ENCODE peak calls at places on chromosomes 7 and 10, in four cellular contexts. F, X, T and Z are unnamed samples.

GRCh38 chr10:117345143-117345542 is 30.1 kb downstream of the PDZD8 start:
- DNase-seq in F (peak), X (no peak), T (no peak), Z (no peak)

GRCh38 chr10:126218174-126218573 is 170.1 kb downstream of the ADAM12 start:
- DNase-seq in X (no peak), T (no peak), F (no peak), Z (no peak)

GRCh38 chr10:73875139-73875475 is 752 bp upstream of the CAMK2G start:
- DNase-seq in F (no peak), T (no peak), X (no peak), Z (no peak)

GRCh38 chr7:114979388-114979787 is 57.5 kb downstream of the MDFIC start:
- DNase-seq in T (no peak), X (peak), F (peak), Z (no peak)

GRCh38 chr10:37856881-37857286 is 526 bp downstream of the ZNF248 start:
- DNase-seq in F (peak), X (no peak), T (no peak), Z (peak)

GRCh38 chr7:15783971-15784693 is 97.6 kb upstream of the MEOX2 start:
- DNase-seq in T (no peak), X (no peak), F (no peak), Z (no peak)

GRCh38 chr10:127036987-127037386 is 131.8 kb downstream of the DOCK1 start:
- DNase-seq in F (no peak), T (no peak), X (no peak), Z (no peak)

GRCh38 chr7:142459557-142459963 is 201.7 kb upstream of the PRSS58 start:
- DNase-seq in T (peak), X (peak), F (peak), Z (peak)

GRCh38 chr7:28062197-28062988 is 118.2 kb downstream of the JAZF1 start:
- DNase-seq in F (peak), X (peak), T (peak), Z (peak)

GRCh38 chr7:33845991-33846509 is 59.3 kb upstream of the BMPER start:
- DNase-seq in X (peak), F (peak), T (peak), Z (no peak)

GRCh38 chr10:13512564-13512963 is 16.2 kb downstream of the BEND7 start:
- DNase-seq in T (no peak), X (no peak), F (no peak), Z (no peak)

GRCh38 chr10:96840841-96841518 is 8.9 kb downstream of the LCOR start:
- DNase-seq in X (peak), T (no peak), F (peak), Z (no peak)

GRCh38 chr10:12561307-12561706 is 212.0 kb downstream of the CAMK1D start:
- DNase-seq in T (no peak), X (no peak), F (no peak), Z (no peak)

GRCh38 chr10:48440771-48441170 is 134.3 kb downstream of the MAPK8 start:
- DNase-seq in F (no peak), X (no peak), T (no peak), Z (no peak)

GRCh38 chr7:149310113-149310836 is 48.3 kb downstream of the ZNF783 start:
- DNase-seq in T (peak), X (peak), F (peak), Z (peak)

GRCh38 chr7:27967639-27968038 is 213.0 kb downstream of the JAZF1 start:
- DNase-seq in T (no peak), F (no peak), X (no peak), Z (no peak)

GRCh38 chr10:3111626-3112220 is 44.4 kb downstream of the PFKP start:
- DNase-seq in X (peak), F (no peak), T (peak), Z (no peak)

GRCh38 chr7:50838675-50839377 is 56.1 kb upstream of the GRB10 start:
- DNase-seq in T (peak), F (peak), X (peak), Z (no peak)

GRCh38 chr10:129642427-129642826 is 175.4 kb downstream of the MGMT start:
- DNase-seq in F (no peak), T (peak), X (no peak), Z (no peak)

GRCh38 chr10:103193820-103194529 is 903 bp upstream of the NT5C2 start:
- DNase-seq in F (peak), X (peak), T (peak), Z (peak)

GRCh38 chr10:48456361-48456804 is 148.5 kb downstream of the ARHGAP22 start:
- DNase-seq in X (no peak), F (peak), T (no peak), Z (no peak)

GRCh38 chr10:4498763-4499251 is 327.2 kb upstream of the AKR1E2 start:
- DNase-seq in X (peak), F (peak), T (peak), Z (no peak)

GRCh38 chr10:46530249-46531186 is 25.9 kb downstream of the GPRIN2 start:
- DNase-seq in T (peak), X (peak), F (peak), Z (no peak)

GRCh38 chr10:4801405-4801804 is 24.6 kb upstream of the AKR1E2 start:
- DNase-seq in F (no peak), T (no peak), X (no peak), Z (no peak)

GRCh38 chr7:96740130-96740529 is 30.5 kb upstream of the SEM1 start:
- DNase-seq in X (no peak), F (no peak), T (no peak), Z (no peak)

GRCh38 chr10:59750155-59750945 is 2.9 kb downstream of the MRLN start:
- DNase-seq in X (peak), T (no peak), F (no peak), Z (no peak)

GRCh38 chr10:29381230-29381563 is 92.3 kb downstream of the LYZL1 start:
- DNase-seq in T (no peak), F (no peak), X (no peak), Z (no peak)

GRCh38 chr7:44995555-44996493 is 4.2 kb upstream of the CCM2 start:
- DNase-seq in T (no peak), X (no peak), F (no peak), Z (peak)

GRCh38 chr7:106542550-106543220 is 118.3 kb downstream of the CCDC71L start:
- DNase-seq in T (peak), X (peak), F (peak), Z (peak)

GRCh38 chr7:105055084-105055483 is 41.1 kb downstream of the KMT2E start:
- DNase-seq in F (no peak), X (no peak), T (no peak), Z (no peak)

GRCh38 chr7:112500619-112501018 is 19.8 kb downstream of the LSMEM1 start:
- DNase-seq in F (peak), X (no peak), T (peak), Z (no peak)

GRCh38 chr7:37394158-37394557 is 54.5 kb downstream of the ELMO1 start:
- DNase-seq in T (no peak), X (no peak), F (no peak), Z (no peak)

GRCh38 chr7:37391791-37392672 is 56.6 kb downstream of the ELMO1 start:
- DNase-seq in F (no peak), T (no peak), X (no peak), Z (no peak)

GRCh38 chr7:37392673-37393017 is 56.0 kb downstream of the ELMO1 start:
- DNase-seq in T (no peak), F (no peak), X (no peak), Z (no peak)

GRCh38 chr7:37400022-37400421 is 48.6 kb downstream of the ELMO1 start:
- DNase-seq in F (no peak), X (no peak), T (no peak), Z (no peak)

GRCh38 chr7:37395618-37396259 is 52.9 kb downstream of the ELMO1 start:
- DNase-seq in F (no peak), T (no peak), X (no peak), Z (no peak)
- H3K9ac ChIP-seq in F (no peak), T (no peak), X (no peak), Z (no peak)

DNA sequence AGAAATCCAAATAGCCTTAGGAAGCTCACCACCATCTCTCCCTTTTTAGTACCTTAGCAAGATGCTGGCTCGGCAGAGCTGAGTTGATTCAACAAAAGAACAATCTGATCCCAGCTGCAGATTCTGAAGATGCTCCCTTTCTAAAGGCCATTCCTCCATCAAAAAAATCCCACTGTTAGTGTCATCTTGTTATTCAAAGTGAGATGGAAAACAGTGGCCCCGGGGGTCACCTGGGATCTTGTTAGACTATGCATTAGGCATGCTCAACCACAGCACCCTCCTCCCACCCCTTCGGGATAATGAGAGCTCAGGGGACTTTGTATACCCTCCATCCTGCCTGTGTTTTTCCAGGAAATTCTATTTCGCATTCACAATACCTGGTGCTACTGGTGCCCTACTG is 2.4 kb downstream of the NCAPG2 start:
- DNase-seq in X (no peak), F (no peak), T (no peak), Z (no peak)
- H3K4me2 ChIP-seq in X (no peak), F (no peak), T (no peak), Z (no peak)

GRCh38 chr7:101173752-101174244 is 6.3 kb downstream of the NAT16 start:
- DNase-seq in X (no peak), F (no peak), T (peak), Z (peak)
- H3K4me3 ChIP-seq in X (no peak), F (peak), T (peak), Z (no peak)

GRCh38 chr7:74606101-74606908 is 51.2 kb upstream of the GTF2I start:
- DNase-seq in X (no peak), T (peak), F (no peak), Z (peak)
- H3K9ac ChIP-seq in X (no peak), T (peak), F (peak), Z (peak)

GRCh38 chr10:8420182-8420581 is 365.7 kb downstream of the GATA3 start:
- DNase-seq in X (no peak), T (no peak), F (no peak), Z (no peak)
- H3K4me2 ChIP-seq in X (no peak), T (no peak), F (no peak), Z (no peak)

DNA sequence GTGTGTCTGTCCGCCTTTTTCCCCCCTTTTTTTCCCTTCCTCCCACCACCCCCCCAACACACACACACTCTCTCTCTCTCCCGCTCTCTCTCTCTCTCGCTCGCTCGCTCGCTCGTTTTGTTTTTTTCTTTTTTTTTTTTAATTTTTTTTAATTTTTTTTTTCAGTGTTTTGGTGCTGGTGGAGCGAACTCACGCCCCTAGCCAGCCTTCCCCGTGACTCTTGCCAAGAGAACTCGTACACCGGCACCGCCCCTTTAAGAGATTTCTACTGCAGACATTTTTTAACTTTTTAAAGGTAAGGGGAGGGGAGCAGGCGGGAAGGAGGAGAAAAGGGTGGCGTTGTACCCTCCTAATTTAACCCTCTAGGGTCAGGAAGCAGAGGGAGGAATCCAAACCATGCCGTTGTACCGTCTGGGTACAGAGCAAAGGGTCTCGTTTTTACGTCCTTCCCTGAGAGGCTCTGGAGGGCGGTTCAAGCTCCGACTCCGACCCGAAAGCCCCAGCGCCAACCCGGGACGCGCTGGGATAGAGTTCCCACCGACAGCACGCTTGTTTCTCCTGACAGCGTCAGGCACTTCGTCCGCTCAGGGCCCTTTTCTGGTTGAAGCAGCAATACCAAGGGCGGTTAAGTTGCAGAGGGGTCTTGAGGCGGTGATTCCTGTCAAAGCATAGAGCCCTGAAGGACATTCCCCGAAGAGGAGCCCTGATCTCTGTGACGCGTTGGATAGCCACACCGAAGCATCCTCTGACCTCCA is 397 bp upstream of the HPSE2 start:
- DNase-seq in X (no peak), F (peak), T (peak), Z (no peak)
- H3K4me3 ChIP-seq in X (no peak), F (peak), T (no peak), Z (no peak)

GRCh38 chr10:14654821-14655382 is 119.8 kb downstream of the FAM107B start:
- DNase-seq in X (no peak), F (no peak), T (no peak), Z (peak)
- H3K9ac ChIP-seq in X (no peak), F (no peak), T (no peak), Z (peak)

GRCh38 chr10:11223081-11223480 is 205.4 kb downstream of the CELF2 start:
- DNase-seq in X (no peak), F (no peak), T (no peak), Z (no peak)

GRCh38 chr10:11225935-11226334 is 208.3 kb downstream of the CELF2 start:
- DNase-seq in T (no peak), F (no peak), X (no peak), Z (no peak)

GRCh38 chr10:11224321-11224720 is 206.6 kb downstream of the CELF2 start:
- DNase-seq in F (no peak), X (no peak), T (no peak), Z (no peak)

GRCh38 chr10:11223507-11224157 is 206.0 kb downstream of the CELF2 start:
- DNase-seq in X (no peak), F (no peak), T (no peak), Z (no peak)

DNA sequence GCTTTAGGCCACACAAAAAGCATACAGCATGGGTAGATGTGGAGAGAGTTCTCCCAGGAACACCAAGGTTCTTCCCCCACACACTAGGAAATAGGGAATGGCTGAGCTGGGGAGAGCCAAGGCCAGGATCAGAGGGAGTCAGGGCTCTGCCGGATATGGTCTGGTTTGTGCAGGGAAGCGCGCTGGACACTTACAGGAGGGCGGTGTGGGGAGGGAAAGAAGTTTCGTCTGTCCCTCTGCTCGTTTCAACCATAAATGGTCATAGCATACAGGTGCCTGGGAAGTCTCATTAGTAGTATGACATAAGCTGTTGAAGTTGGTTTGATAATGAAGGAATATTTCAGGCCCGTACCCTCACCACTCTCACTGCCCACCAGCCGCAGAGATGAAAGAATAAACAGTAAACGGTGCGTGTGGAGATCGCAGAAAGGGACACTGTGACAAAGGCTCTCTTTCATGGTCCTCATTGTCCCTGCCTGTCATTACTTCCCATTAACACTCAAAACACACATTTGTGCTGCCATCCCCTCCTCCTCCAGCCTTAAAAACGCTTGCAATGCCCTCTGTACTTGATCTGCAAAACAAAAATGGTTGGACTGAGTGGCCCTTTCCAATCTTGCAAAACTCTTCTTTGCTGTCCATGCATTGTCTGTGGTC is 207.2 kb downstream of the CELF2 start:
- DNase-seq in X (no peak), F (no peak), T (no peak), Z (no peak)
- H3K4me2 ChIP-seq in X (no peak), F (no peak), T (no peak), Z (no peak)

DNA sequence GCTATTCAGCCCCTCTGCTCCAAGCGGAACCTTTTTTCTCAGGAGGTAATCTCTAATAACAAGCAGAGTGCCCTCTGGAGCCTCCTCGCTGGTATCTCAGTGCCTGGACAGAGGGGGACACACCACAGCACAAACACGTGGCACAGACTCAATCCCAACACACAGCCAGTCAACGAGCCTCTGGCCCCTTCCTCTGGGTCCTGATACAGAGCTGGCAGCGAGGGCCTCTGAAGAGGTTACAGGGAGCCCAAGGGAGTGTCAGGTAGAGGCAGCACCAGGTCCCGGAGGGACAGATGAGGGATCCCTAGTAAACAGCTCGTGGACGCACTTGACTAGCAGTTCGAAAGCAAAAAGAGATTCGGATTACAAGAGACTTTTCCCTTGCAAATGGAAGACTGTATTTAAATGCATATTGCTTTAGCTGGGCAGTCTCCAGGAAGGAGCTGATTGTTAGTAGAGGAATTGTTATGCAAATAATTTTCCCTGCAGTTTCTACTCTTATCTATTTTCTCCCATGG is 14.1 kb downstream of the CXCL12 start:
- DNase-seq in F (no peak), X (no peak), T (no peak), Z (peak)
- H3K4me3 ChIP-seq in F (no peak), X (no peak), T (no peak), Z (no peak)

GRCh38 chr10:78802866-78803265 is 265.9 kb upstream of the ZMIZ1 start:
- DNase-seq in X (peak), F (peak), T (peak), Z (no peak)

GRCh38 chr10:78800535-78801320 is 268.0 kb upstream of the ZMIZ1 start:
- DNase-seq in F (no peak), T (no peak), X (no peak), Z (no peak)

GRCh38 chr10:78804356-78805032 is 264.3 kb upstream of the ZMIZ1 start:
- DNase-seq in F (peak), X (no peak), T (peak), Z (no peak)

GRCh38 chr10:78803710-78804109 is 265.1 kb upstream of the ZMIZ1 start:
- DNase-seq in X (no peak), F (no peak), T (no peak), Z (no peak)

DNA sequence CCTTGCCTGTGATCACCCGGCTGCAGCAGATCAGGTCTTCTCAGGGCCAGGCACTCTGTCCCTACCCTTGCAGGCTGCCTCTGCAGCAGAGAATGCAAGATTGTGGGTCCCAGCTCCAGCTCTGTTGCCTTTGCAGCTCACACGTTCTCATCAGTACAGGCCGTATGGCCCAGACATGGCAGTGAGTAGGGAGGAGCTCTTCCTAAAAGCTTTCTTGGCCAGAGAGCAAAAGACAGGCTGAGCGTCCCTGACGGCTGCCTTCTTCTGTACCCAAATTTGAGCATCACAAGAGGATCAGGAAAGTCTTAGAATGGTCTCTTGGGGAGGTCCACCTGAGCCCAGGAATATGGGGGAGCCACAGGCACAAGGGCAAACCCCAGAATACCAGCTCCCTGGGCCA is 266.4 kb upstream of the ZMIZ1 start:
- DNase-seq in F (peak), X (no peak), T (peak), Z (no peak)
- H3K9ac ChIP-seq in F (no peak), X (no peak), T (peak), Z (no peak)